ENCODE peak calls at places on chromosomes 3 and 15, in six cellular contexts. P is HuH-7; L is effector memory CD8-positive, alpha-beta T cell; T is GM04504; Z is epithelial cell of esophagus; V is NCI-H187. Y is an unnamed sample.

GRCh38 chr3:58612825-58613224 is 35.6 kb upstream of the FAM107A start:
- DNase-seq in T (no peak), Z (no peak), V (no peak), P (no peak), L (no peak), Y (no peak)

GRCh38 chr3:98057631-98058030 is 22.5 kb upstream of the GABRR3 start:
- DNase-seq in T (no peak), V (no peak), L (no peak), Z (no peak), P (no peak), Y (no peak)

GRCh38 chr3:64783200-64783599 is 95.4 kb upstream of the ADAMTS9 start:
- DNase-seq in T (no peak), P (no peak), Z (no peak), V (no peak), L (no peak), Y (no peak)

GRCh38 chr3:53147161-53147902 is 13.7 kb upstream of the PRKCD start:
- DNase-seq in L (no peak), T (no peak), V (no peak), P (no peak), Z (no peak), Y (no peak)

GRCh38 chr3:27507111-27507510 is 22.9 kb upstream of the SLC4A7 start:
- DNase-seq in V (no peak), L (no peak), T (no peak), Z (peak; percentile 45), P (no peak), Y (no peak)

GRCh38 chr3:46959169-46959515 is 17.4 kb downstream of the CCDC12 start:
- DNase-seq in Z (no peak), L (peak; percentile 52), T (no peak), V (no peak), P (no peak), Y (no peak)

GRCh38 chr15:75842722-75843617 is at the start of gene UBE2Q2:
- DNase-seq in T (peak; percentile 35), Z (peak; percentile 72), L (peak; percentile 57), V (peak; percentile 44), P (peak; percentile 85), Y (no peak)

GRCh38 chr15:90583471-90584252 is 53.9 kb downstream of the CRTC3 start:
- DNase-seq in Z (no peak), V (no peak), P (no peak), T (no peak), L (no peak), Y (no peak)

GRCh38 chr3:194397757-194398312 is 1.2 kb downstream of the GP5 start:
- DNase-seq in P (no peak), V (no peak), Z (peak; percentile 8), L (no peak), T (no peak), Y (no peak)

GRCh38 chr3:180332608-180333007 is 269.4 kb upstream of the TTC14 start:
- DNase-seq in P (no peak), V (no peak), Z (no peak), L (no peak), T (no peak), Y (no peak)

GRCh38 chr15:56176996-56177395 is 66.7 kb downstream of the RFX7 start:
- DNase-seq in T (no peak), V (no peak), P (no peak), Z (peak; percentile 45), L (no peak), Y (no peak)

GRCh38 chr3:144229237-144229830 is 257.7 kb downstream of the DIPK2A start:
- DNase-seq in V (no peak), T (no peak), P (no peak), Z (peak; percentile 57), L (no peak), Y (no peak)

GRCh38 chr3:137763594-137763938 is 549 bp upstream of the SOX14 start:
- DNase-seq in P (no peak), V (no peak), T (no peak), L (no peak), Z (no peak), Y (no peak)

GRCh38 chr3:10308678-10309077 is 12.2 kb downstream of the SEC13 start:
- DNase-seq in P (no peak), L (no peak), Z (no peak), T (no peak), V (no peak), Y (no peak)

GRCh38 chr3:194485471-194485875 is 1.3 kb downstream of the ATP13A3 start:
- DNase-seq in L (no peak), V (no peak), P (no peak), Z (peak; percentile 58), T (no peak), Y (no peak)

GRCh38 chr15:63402498-63403253 is 21.0 kb upstream of the CA12 start:
- DNase-seq in V (no peak), T (peak; percentile 14), P (no peak), L (peak; percentile 8), Z (peak; percentile 46), Y (no peak)

GRCh38 chr3:143897558-143898305 is 49.5 kb upstream of the SLC9A9 start:
- DNase-seq in P (no peak), V (no peak), T (no peak), Z (peak; percentile 63), L (no peak), Y (peak; percentile 60)

GRCh38 chr15:75211436-75212199 is 9.9 kb downstream of the C15orf39 start:
- DNase-seq in Z (peak; percentile 26), V (no peak), P (no peak), L (no peak), T (no peak), Y (no peak)

GRCh38 chr15:77014137-77015081 is 19.5 kb downstream of the PSTPIP1 start:
- DNase-seq in V (no peak), L (no peak), Z (no peak), P (no peak), T (no peak), Y (no peak)

GRCh38 chr15:25287823-25288222 is 151.0 kb downstream of the UBE3A start:
- DNase-seq in L (no peak), V (no peak), Z (no peak), T (no peak), P (no peak), Y (no peak)

GRCh38 chr15:56149071-56149470 is 94.6 kb downstream of the RFX7 start:
- DNase-seq in P (no peak), Z (peak; percentile 12), T (no peak), V (no peak), L (no peak), Y (peak; percentile 38)

GRCh38 chr15:85477061-85477460 is 96.7 kb downstream of the AKAP13 start:
- DNase-seq in P (no peak), V (no peak), L (no peak), Z (peak; percentile 51), T (no peak), Y (no peak)

GRCh38 chr3:45051685-45052084 is 25.6 kb downstream of the CLEC3B start:
- DNase-seq in P (no peak), V (no peak), L (no peak), T (no peak), Z (no peak), Y (no peak)

GRCh38 chr3:137020315-137020714 is 62.5 kb downstream of the IL20RB start:
- DNase-seq in Z (no peak), L (no peak), V (no peak), T (no peak), P (no peak), Y (no peak)

Y was measured in astrocyte of the cerebellum.